ENCODE peak calls at places on chromosomes 3 and 15, in five cellular contexts. D is cardiac fibroblast, M is fibroblast of villous mesenchyme, J is mammary epithelial cell, B is right lobe of liver. C is an unnamed sample.

GRCh38 chr15:91409430-91409829 is 309.4 kb downstream of the SV2B start:
- DNase-seq in D (no peak), M (no peak), J (no peak), B (no peak), C (no peak)

GRCh38 chr3:11716576-11717250 is 73.0 kb upstream of the VGLL4 start:
- DNase-seq in D (peak; percentile 22), M (peak; percentile 81), J (peak; percentile 60), B (no peak), C (no peak)

GRCh38 chr15:76169013-76169412 is 109.2 kb downstream of the TMEM266 start:
- DNase-seq in D (no peak), M (peak; percentile 41), J (peak; percentile 16), B (no peak), C (no peak)

GRCh38 chr15:20643024-20643770 is 101.6 kb upstream of the GOLGA6L6 start:
- DNase-seq in D (no peak), M (no peak), J (no peak), B (no peak), C (no peak)

GRCh38 chr3:123130079-123130726 is 63.4 kb downstream of the PDIA5 start:
- DNase-seq in D (no peak), M (no peak), J (no peak), B (peak; percentile 86), C (no peak)

GRCh38 chr3:133152056-133152455 is 113.9 kb downstream of the TMEM108 start:
- DNase-seq in D (no peak), M (no peak), J (no peak), B (no peak), C (no peak)

GRCh38 chr3:171459130-171459941 is 869 bp downstream of the TNIK start:
- DNase-seq in D (peak; percentile 55), M (peak; percentile 32), J (peak; percentile 50), B (peak; percentile 63), C (no peak)

GRCh38 chr3:71442648-71443047 is 140.9 kb downstream of the FOXP1 start:
- DNase-seq in D (no peak), M (no peak), J (no peak), B (no peak), C (no peak)

GRCh38 chr15:51263726-51264125 is 74.7 kb downstream of the CYP19A1 start:
- DNase-seq in D (no peak), M (no peak), J (no peak), B (no peak), C (no peak)

GRCh38 chr3:74075213-74075612 is 450.5 kb upstream of the PDZRN3 start:
- DNase-seq in D (no peak), M (peak; percentile 31), J (no peak), B (no peak), C (no peak)

DNA sequence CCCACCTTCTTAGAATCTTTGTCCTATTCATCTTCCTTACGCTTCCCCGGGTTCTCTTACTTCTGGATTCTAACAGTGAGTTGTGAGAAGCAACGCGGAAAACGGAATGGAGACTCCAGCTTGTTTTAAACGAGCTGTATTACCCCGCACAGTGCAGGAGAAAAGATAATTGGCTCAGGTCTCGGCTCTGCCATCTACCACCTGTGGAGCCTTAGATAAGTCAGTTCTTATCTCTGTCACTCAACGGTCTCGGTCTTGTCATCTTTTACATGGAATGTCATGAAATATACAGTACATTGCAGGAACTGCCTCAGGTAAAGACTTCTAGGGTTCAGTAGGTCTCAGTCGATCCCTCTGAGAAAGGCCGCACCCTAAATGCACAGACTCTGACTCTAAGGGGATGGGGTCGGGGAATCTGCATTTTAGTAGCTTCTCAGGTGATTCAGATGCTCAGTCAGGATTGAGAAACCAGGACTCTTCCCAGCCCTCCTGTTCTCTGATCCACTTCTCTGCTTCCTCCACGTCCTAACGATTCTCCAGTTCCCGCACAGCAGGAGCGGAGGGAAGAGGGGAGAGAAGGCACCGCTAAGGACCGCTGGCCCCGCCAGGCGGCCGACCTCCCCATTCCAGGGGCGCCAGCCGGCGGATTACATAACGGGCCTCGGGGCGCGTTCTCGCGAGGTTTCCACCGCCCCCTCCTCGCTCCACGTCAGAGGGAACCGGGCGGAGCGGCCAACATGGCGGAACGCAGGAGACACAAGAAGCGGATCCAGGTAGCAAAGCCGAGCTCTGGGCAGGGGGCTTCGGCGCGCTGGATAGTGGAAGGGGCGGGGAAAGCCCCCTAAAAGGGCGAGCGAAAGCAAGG is at the start of gene SEC62:
- DNase-seq in D (peak; percentile 95), M (peak; percentile 93), J (peak; percentile 83), B (peak; percentile 95), C (peak; percentile 96)
- TF ChIP-seq CTCF in D (peak; percentile 38), M (peak; percentile 35), J (peak; percentile 49), B (peak; percentile 40), C (peak; percentile 61)

GRCh38 chr15:71599404-71600225 is 210.7 kb upstream of the NR2E3 start:
- DNase-seq in D (no peak), M (peak; percentile 52), J (no peak), B (no peak), C (no peak)

GRCh38 chr15:71600237-71600636 is 210.1 kb upstream of the NR2E3 start:
- DNase-seq in D (no peak), M (no peak), J (no peak), B (no peak), C (no peak)

GRCh38 chr15:71601038-71601869 is 209.1 kb upstream of the NR2E3 start:
- DNase-seq in D (no peak), M (peak; percentile 83), J (no peak), B (no peak), C (no peak)

GRCh38 chr15:71596672-71597071 is 213.7 kb upstream of the NR2E3 start:
- DNase-seq in D (peak; percentile 74), M (peak; percentile 84), J (no peak), B (peak; percentile 66), C (no peak)

GRCh38 chr15:71598741-71599140 is 211.6 kb upstream of the NR2E3 start:
- DNase-seq in D (no peak), M (no peak), J (no peak), B (no peak), C (no peak)
- TF ChIP-seq CTCF in D (no peak), M (no peak), J (no peak), B (no peak), C (no peak)

GRCh38 chr3:36957862-36958686 is 13.2 kb upstream of the TRANK1 start:
- DNase-seq in D (no peak), M (peak; percentile 77), J (peak; percentile 95), B (no peak), C (no peak)

GRCh38 chr3:36959821-36960220 is 15.0 kb upstream of the TRANK1 start:
- DNase-seq in D (no peak), M (no peak), J (no peak), B (no peak), C (no peak)

GRCh38 chr3:36954452-36955134 is 9.7 kb upstream of the TRANK1 start:
- DNase-seq in D (no peak), M (no peak), J (peak; percentile 49), B (no peak), C (peak; percentile 22)

GRCh38 chr3:36956155-36956554 is 11.3 kb upstream of the TRANK1 start:
- DNase-seq in D (no peak), M (no peak), J (no peak), B (no peak), C (peak; percentile 7)

DNA sequence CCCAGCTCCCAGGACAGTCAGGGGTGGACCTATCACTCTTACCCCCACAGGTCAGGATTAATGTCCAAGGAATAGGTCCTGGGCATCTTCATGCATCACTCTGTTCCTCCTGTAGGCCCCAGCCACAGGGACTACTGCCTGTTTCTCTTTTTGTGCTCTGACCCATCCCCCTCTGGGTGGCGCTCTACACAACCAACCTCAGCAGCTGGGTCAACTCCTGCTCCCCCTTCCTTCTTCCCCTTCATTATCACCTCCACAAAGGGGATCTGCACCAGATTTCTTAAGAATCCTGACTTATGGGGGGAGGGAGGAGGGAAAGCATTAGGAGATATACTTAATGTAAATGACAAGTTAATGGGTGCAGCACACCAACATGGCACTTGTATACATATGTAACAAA is 12.2 kb upstream of the TRANK1 start:
- DNase-seq in D (no peak), M (no peak), J (no peak), B (no peak), C (no peak)
- TF ChIP-seq CTCF in D (no peak), M (no peak), J (peak; percentile 11), B (no peak), C (no peak)

GRCh38 chr15:39628131-39628482 is 47.2 kb downstream of the THBS1 start:
- DNase-seq in D (no peak), M (no peak), J (no peak), B (no peak), C (no peak)
- TF ChIP-seq CTCF in D (peak; percentile 19), M (peak; percentile 19), J (peak; percentile 28), B (peak; percentile 38), C (no peak)

GRCh38 chr15:48109212-48109611 is 11.6 kb upstream of the SLC24A5 start:
- DNase-seq in D (no peak), M (no peak), J (no peak), B (no peak), C (no peak)

GRCh38 chr15:48109856-48110531 is 10.8 kb upstream of the SLC24A5 start:
- DNase-seq in D (no peak), M (no peak), J (no peak), B (no peak), C (no peak)

GRCh38 chr15:48112242-48112641 is 8.5 kb upstream of the SLC24A5 start:
- DNase-seq in D (peak; percentile 32), M (peak; percentile 16), J (peak; percentile 12), B (no peak), C (no peak)
- TF ChIP-seq CTCF in D (peak; percentile 55), M (peak; percentile 53), J (peak; percentile 74), B (peak; percentile 10), C (peak; percentile 55)

GRCh38 chr3:147843331-147843730 is 434.2 kb downstream of the ZIC1 start:
- DNase-seq in D (no peak), M (no peak), J (peak; percentile 8), B (no peak), C (no peak)

DNA sequence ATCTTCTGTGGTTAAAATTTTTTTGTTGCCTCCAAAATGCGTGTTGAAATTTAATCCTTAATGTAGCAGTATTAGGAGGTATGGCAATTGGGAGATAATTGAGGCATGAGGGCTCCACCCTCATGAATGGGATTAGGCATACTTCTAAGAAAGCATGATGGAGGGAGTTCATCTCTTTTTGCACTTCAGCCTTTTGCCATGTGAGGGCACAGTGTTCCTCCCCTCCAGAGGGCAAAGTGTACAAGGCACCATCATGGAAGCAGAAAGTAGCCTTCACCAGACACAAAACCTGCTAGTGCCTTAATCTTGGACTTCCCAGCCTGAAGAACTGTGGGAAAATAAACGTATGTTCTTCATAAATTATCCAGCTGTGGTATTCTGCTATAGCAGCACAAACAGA is 429.5 kb downstream of the ZIC1 start:
- DNase-seq in D (peak; percentile 41), M (no peak), J (peak; percentile 18), B (no peak), C (no peak)
- TF ChIP-seq CTCF in D (no peak), M (no peak), J (peak; percentile 63), B (no peak), C (no peak)

GRCh38 chr3:39542588-39542988 is 75.1 kb downstream of the MOBP start:
- DNase-seq in D (no peak), M (no peak), J (no peak), B (no peak), C (no peak)

GRCh38 chr3:39540162-39540921 is 72.9 kb downstream of the MOBP start:
- DNase-seq in D (no peak), M (no peak), J (peak; percentile 56), B (no peak), C (no peak)

GRCh38 chr3:39541442-39541841 is 74.0 kb downstream of the MOBP start:
- DNase-seq in D (no peak), M (no peak), J (no peak), B (no peak), C (no peak)

DNA sequence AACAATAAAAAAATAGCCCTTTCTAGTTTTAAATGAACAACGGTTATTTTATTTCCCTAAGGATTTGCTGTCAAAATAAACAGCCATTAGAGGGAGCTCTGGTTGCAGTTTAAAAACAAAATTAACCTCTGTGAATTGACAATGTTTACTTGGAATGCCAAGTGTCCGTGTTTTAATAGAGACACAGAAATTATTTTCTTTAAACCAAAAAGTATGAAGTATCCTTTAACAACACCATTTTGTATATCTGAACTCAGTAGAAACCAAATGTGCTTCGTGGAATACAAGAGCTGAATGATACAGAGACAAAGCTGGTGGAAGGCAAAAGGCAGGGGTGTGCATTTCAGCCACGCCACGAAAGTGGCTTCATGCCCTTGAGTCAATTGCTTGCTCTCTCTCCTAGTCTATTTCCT is 74.4 kb downstream of the MOBP start:
- DNase-seq in D (peak; percentile 48), M (peak; percentile 18), J (no peak), B (no peak), C (no peak)
- TF ChIP-seq CTCF in D (peak; percentile 54), M (peak; percentile 57), J (peak; percentile 63), B (peak; percentile 65), C (peak; percentile 72)

C was measured in type B pancreatic cell.